ENCODE peak calls at places on chromosomes 5 and 9, in eight cellular contexts. S, C, P, F, V, Z, E and D are unnamed samples.

GRCh38 chr5:143143973-143144372 is 259.5 kb downstream of the NR3C1 start:
- DNase-seq in S (no peak), C (peak; percentile 68), P (no peak), F (no peak), V (no peak), Z (no peak), E (peak; percentile 83), D (no peak)

GRCh38 chr5:40736103-40736875 is 19.5 kb downstream of the TTC33 start:
- DNase-seq in S (no peak), C (peak; percentile 56), P (peak; percentile 75), F (peak; percentile 63), V (no peak), Z (no peak), E (peak; percentile 74), D (peak; percentile 56)

GRCh38 chr9:116998305-116998704 is 311.2 kb downstream of the TRIM32 start:
- DNase-seq in S (no peak), C (peak; percentile 46), P (peak; percentile 24), F (no peak), V (no peak), Z (no peak), E (peak; percentile 37), D (peak; percentile 3)

GRCh38 chr9:82606761-82607382 is 456.1 kb downstream of the RASEF start:
- DNase-seq in S (peak; percentile 23), C (peak; percentile 72), P (peak; percentile 81), F (peak; percentile 65), V (no peak), Z (peak; percentile 60), E (peak; percentile 81), D (peak; percentile 64)

GRCh38 chr5:148541054-148541835 is 113.1 kb downstream of the HTR4 start:
- DNase-seq in S (no peak), C (no peak), P (no peak), F (no peak), V (no peak), Z (no peak), E (no peak), D (no peak)

GRCh38 chr5:141431286-141431685 is 979 bp downstream of the PCDHGA12 start:
- DNase-seq in S (no peak), C (no peak), P (peak; percentile 67), F (no peak), V (no peak), Z (no peak), E (no peak), D (no peak)

GRCh38 chr9:89929721-89930480 is 325.1 kb downstream of the GADD45G start:
- DNase-seq in S (no peak), C (peak; percentile 34), P (peak; percentile 15), F (no peak), V (no peak), Z (no peak), E (peak; percentile 24), D (no peak)

GRCh38 chr5:37837101-37838032 is 2.5 kb downstream of the GDNF start:
- DNase-seq in S (peak; percentile 64), C (peak; percentile 80), P (peak; percentile 81), F (peak; percentile 69), V (no peak), Z (peak; percentile 66), E (peak; percentile 77), D (peak; percentile 45)

GRCh38 chr5:129963359-129963758 is 59.1 kb downstream of the CHSY3 start:
- DNase-seq in S (no peak), C (peak; percentile 8), P (peak; percentile 82), F (no peak), V (no peak), Z (no peak), E (peak; percentile 66), D (no peak)

GRCh38 chr5:79235578-79236363 is at the start of gene JMY:
- DNase-seq in S (peak; percentile 89), C (peak; percentile 89), P (peak; percentile 87), F (peak; percentile 82), V (peak; percentile 31), Z (peak; percentile 92), E (peak; percentile 85), D (peak; percentile 87)

GRCh38 chr5:38642194-38642987 is 85.9 kb upstream of the LIFR start:
- DNase-seq in S (peak; percentile 60), C (no peak), P (no peak), F (no peak), V (no peak), Z (no peak), E (no peak), D (no peak)

GRCh38 chr9:136787690-136788400 is 3.3 kb upstream of the TMEM141 start:
- DNase-seq in S (peak; percentile 52), C (peak; percentile 69), P (peak; percentile 69), F (peak; percentile 59), V (no peak), Z (peak; percentile 71), E (peak; percentile 42), D (peak; percentile 83)

GRCh38 chr9:86589273-86589672 is 235.1 kb upstream of the TUT7 start:
- DNase-seq in S (no peak), C (no peak), P (no peak), F (peak; percentile 17), V (no peak), Z (no peak), E (no peak), D (no peak)

GRCh38 chr9:132638240-132638639 is 31.5 kb downstream of the DDX31 start:
- DNase-seq in S (no peak), C (no peak), P (peak; percentile 40), F (no peak), V (no peak), Z (no peak), E (peak; percentile 75), D (no peak)

GRCh38 chr5:159163700-159164044 is 45.7 kb downstream of the RNF145 start:
- DNase-seq in S (no peak), C (no peak), P (no peak), F (no peak), V (no peak), Z (no peak), E (no peak), D (no peak)

GRCh38 chr5:58188287-58188651 is 271.6 kb downstream of the PLK2 start:
- DNase-seq in S (peak; percentile 2), C (peak; percentile 86), P (peak; percentile 32), F (peak; percentile 98), V (no peak), Z (no peak), E (peak; percentile 70), D (no peak)

GRCh38 chr5:125719681-125720676 is 703.2 kb upstream of the GRAMD2B start:
- DNase-seq in S (no peak), C (no peak), P (no peak), F (no peak), V (no peak), Z (peak; percentile 53), E (peak; percentile 18), D (no peak)

GRCh38 chr9:130137870-130138653 is 34.1 kb upstream of the NCS1 start:
- DNase-seq in S (no peak), C (peak; percentile 94), P (peak; percentile 93), F (peak; percentile 51), V (no peak), Z (peak; percentile 23), E (peak; percentile 98), D (no peak)

GRCh38 chr9:3527653-3527960 is 1.8 kb upstream of the RFX3 start:
- DNase-seq in S (no peak), C (no peak), P (no peak), F (no peak), V (no peak), Z (no peak), E (no peak), D (peak; percentile 19)

GRCh38 chr5:162227075-162227474 is 159.5 kb downstream of the GABRG2 start:
- DNase-seq in S (no peak), C (no peak), P (no peak), F (no peak), V (no peak), Z (no peak), E (no peak), D (no peak)

GRCh38 chr5:134345996-134346395 is 21.0 kb downstream of the CDKL3 start:
- DNase-seq in S (no peak), C (peak; percentile 49), P (no peak), F (no peak), V (no peak), Z (no peak), E (no peak), D (no peak)
- H3K27ac ChIP-seq in S (no peak overlapping the region), C (no peak overlapping the region), P (no peak overlapping the region), F (no peak overlapping the region), V (peak overlapping the region; percentile 30), Z (no peak overlapping the region), E (no peak overlapping the region), D (no peak overlapping the region)

DNA sequence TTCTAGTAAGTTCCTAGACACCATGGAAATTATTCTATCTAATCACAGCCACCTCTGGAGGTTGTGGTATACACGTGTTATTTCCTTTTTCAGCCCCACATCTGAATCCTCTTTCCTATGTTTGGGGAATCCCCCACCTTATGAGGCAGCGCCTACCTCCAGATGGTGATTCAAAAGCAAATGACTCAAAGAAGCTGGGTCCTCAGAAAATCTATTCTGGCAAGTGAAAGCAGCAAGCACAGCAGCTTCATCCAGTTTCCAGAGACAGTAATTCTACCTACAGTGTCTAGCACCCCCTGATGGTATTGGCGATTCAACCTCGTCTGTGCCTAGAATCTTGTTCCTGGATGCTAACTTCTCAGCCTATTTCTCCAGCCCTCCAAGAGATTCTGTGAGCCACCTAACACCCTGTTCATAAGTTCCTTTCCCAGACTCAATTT is 43.0 kb downstream of the STRBP start:
- DNase-seq in S (peak; percentile 12), C (peak; percentile 72), P (peak; percentile 71), F (peak; percentile 42), V (no peak), Z (peak; percentile 11), E (peak; percentile 90), D (peak; percentile 91)
- TF ChIP-seq CTCF in S (peak; percentile 31), C (peak; percentile 16), P (peak; percentile 66), F (peak; percentile 32), V (peak; percentile 32), Z (no peak), E (peak; percentile 69), D (peak; percentile 94)

GRCh38 chr5:124697482-124697881 is 49.0 kb downstream of the ZNF608 start:
- DNase-seq in S (no peak), C (no peak), P (no peak), F (no peak), V (no peak), Z (no peak), E (no peak), D (no peak)
- H3K27ac ChIP-seq in S (peak overlapping the region; percentile 80), C (no peak overlapping the region), P (peak overlapping the region; percentile 87), F (no peak overlapping the region), V (peak overlapping the region; percentile 78), Z (peak overlapping the region; percentile 65), E (no peak overlapping the region), D (no peak overlapping the region)

DNA sequence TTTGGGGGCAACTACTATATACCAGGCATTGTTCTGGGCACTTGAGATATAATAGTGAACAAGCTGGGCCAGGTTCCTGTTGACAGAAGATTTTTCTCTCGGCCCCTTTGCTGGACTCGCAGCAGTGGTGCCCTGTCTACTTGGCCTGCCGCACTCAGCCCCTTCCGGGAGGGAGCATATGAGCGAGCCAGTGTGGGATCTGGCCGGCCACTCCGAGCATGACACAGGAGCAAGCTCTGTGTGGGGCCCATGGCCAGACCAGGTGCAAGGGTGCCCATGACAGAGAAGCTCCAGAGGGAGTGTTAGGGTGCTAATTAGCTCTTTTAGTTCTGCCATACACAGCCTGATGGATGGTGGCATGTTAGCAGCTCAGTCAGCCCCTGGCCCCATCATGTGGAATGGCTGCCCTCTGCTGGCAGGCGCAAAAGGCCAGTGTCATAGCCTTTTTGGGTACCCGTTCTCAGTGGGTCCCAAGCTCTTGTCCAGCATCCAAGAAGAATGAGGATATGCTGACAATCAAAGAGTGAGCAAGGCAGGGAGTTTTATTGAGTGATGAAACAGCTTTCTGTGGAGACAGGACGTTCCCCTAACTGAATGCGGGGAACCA is 9.3 kb upstream of the KIF4B start:
- DNase-seq in S (no peak), C (peak; percentile 16), P (peak; percentile 30), F (peak; percentile 45), V (no peak), Z (peak; percentile 12), E (no peak), D (peak; percentile 5)
- TF ChIP-seq CTCF in S (peak; percentile 9), C (peak; percentile 38), P (peak; percentile 54), F (peak; percentile 59), V (peak; percentile 9), Z (peak; percentile 6), E (peak; percentile 41), D (peak; percentile 60)